ENCODE peak calls at places on chromosomes 4 and X, in six cellular contexts. D, Z, R, P, G and A are unnamed samples.

GRCh38 chrX:10900585-10901289 is 210.4 kb upstream of the HCCS start:
- DNase-seq in D (peak; percentile 74), Z (no peak), R (no peak), P (peak; percentile 82), G (no peak), A (no peak)

GRCh38 chrX:357693-358471 is 28.8 kb downstream of the PPP2R3B start:
- DNase-seq in D (peak; percentile 38), Z (no peak), R (no peak), P (no peak), G (peak; percentile 79), A (peak; percentile 72)

GRCh38 chr4:53601251-53601764 is 10.0 kb upstream of the LNX1 start:
- DNase-seq in D (peak; percentile 18), Z (no peak), R (no peak), P (peak; percentile 27), G (peak; percentile 22), A (peak; percentile 69)

GRCh38 chrX:82141942-82142341 is 940.0 kb downstream of the SH3BGRL start:
- DNase-seq in D (no peak), Z (no peak), R (no peak), P (no peak), G (no peak), A (peak; percentile 0)

GRCh38 chrX:30702736-30703135 is 49.5 kb downstream of the GK start:
- DNase-seq in D (no peak), Z (no peak), R (no peak), P (no peak), G (no peak), A (no peak)

GRCh38 chr4:47831026-47831689 is 6.7 kb downstream of the CORIN start:
- DNase-seq in D (no peak), Z (no peak), R (no peak), P (no peak), G (no peak), A (no peak)

GRCh38 chr4:54586343-54586953 is 71.3 kb upstream of the KIT start:
- DNase-seq in D (peak; percentile 4), Z (no peak), R (no peak), P (no peak), G (no peak), A (no peak)

GRCh38 chr4:155011163-155011825 is 197.1 kb upstream of the NPY2R start:
- DNase-seq in D (no peak), Z (no peak), R (no peak), P (no peak), G (no peak), A (no peak)

GRCh38 chr4:7970031-7970946 is 30.6 kb upstream of the AFAP1 start:
- DNase-seq in D (peak; percentile 74), Z (no peak), R (no peak), P (peak; percentile 76), G (peak; percentile 12), A (no peak)

GRCh38 chr4:174554329-174554728 is 32.0 kb upstream of the HPGD start:
- DNase-seq in D (no peak), Z (no peak), R (no peak), P (no peak), G (no peak), A (no peak)

GRCh38 chr4:162959056-162959455 is 207.6 kb downstream of the NAF1 start:
- DNase-seq in D (peak; percentile 7), Z (peak; percentile 1), R (no peak), P (no peak), G (no peak), A (peak; percentile 2)

GRCh38 chr4:1061372-1061700 is 49.9 kb downstream of the FGFRL1 start:
- DNase-seq in D (no peak), Z (no peak), R (no peak), P (no peak), G (no peak), A (no peak)

GRCh38 chr4:5720980-5721379 is 10.0 kb downstream of the EVC start:
- DNase-seq in D (no peak), Z (no peak), R (no peak), P (no peak), G (no peak), A (no peak)

GRCh38 chr4:77697860-77698599 is 92.4 kb downstream of the CXCL13 start:
- DNase-seq in D (peak; percentile 65), Z (no peak), R (no peak), P (peak; percentile 34), G (peak; percentile 89), A (peak; percentile 44)

GRCh38 chr4:39319678-39320077 is 46.5 kb downstream of the RFC1 start:
- DNase-seq in D (peak; percentile 53), Z (no peak), R (no peak), P (peak; percentile 38), G (peak; percentile 10), A (peak; percentile 20)

GRCh38 chrX:116232833-116233232 is 62.3 kb downstream of the AGTR2 start:
- DNase-seq in D (peak; percentile 74), Z (no peak), R (no peak), P (no peak), G (peak; percentile 17), A (no peak)

GRCh38 chr4:3655485-3656429 is 110.4 kb upstream of the ADRA2C start:
- DNase-seq in D (no peak), Z (no peak), R (no peak), P (no peak), G (no peak), A (no peak)

GRCh38 chr4:77797239-77797638 is 21.9 kb downstream of the CNOT6L start:
- DNase-seq in D (peak; percentile 14), Z (no peak), R (no peak), P (peak; percentile 30), G (no peak), A (no peak)

GRCh38 chr4:82125170-82125862 is 248.5 kb downstream of the HNRNPD start:
- DNase-seq in D (no peak), Z (no peak), R (no peak), P (no peak), G (no peak), A (no peak)

GRCh38 chrX:87664381-87664780 is 146.8 kb downstream of the KLHL4 start:
- DNase-seq in D (peak; percentile 35), Z (no peak), R (peak; percentile 3), P (no peak), G (peak; percentile 64), A (peak; percentile 29)

GRCh38 chr4:150451883-150452282 is 130.1 kb upstream of the MAB21L2 start:
- DNase-seq in D (no peak), Z (no peak), R (no peak), P (no peak), G (no peak), A (no peak)

GRCh38 chr4:82797591-82798081 is 960 bp downstream of the SCD5 start:
- DNase-seq in D (peak; percentile 26), Z (no peak), R (no peak), P (no peak), G (peak; percentile 40), A (peak; percentile 31)

GRCh38 chr4:151356510-151356909 is 31.1 kb upstream of the SH3D19 start:
- DNase-seq in D (no peak), Z (no peak), R (no peak), P (no peak), G (peak; percentile 7), A (peak; percentile 1)

GRCh38 chrX:130118396-130118795 is 8.1 kb upstream of the ELF4 start:
- DNase-seq in D (peak; percentile 43), Z (no peak), R (no peak), P (no peak), G (peak; percentile 88), A (no peak)

GRCh38 chrX:115067812-115068211 is 50.4 kb upstream of the IL13RA2 start:
- DNase-seq in D (no peak), Z (no peak), R (no peak), P (no peak), G (no peak), A (no peak)

GRCh38 chr4:138055890-138056289 is 186.3 kb downstream of the SLC7A11 start:
- DNase-seq in D (no peak), Z (no peak), R (no peak), P (no peak), G (peak; percentile 73), A (no peak)

GRCh38 chr4:61590881-61591280 is 390.8 kb downstream of the ADGRL3 start:
- DNase-seq in D (no peak), Z (no peak), R (no peak), P (no peak), G (no peak), A (peak; percentile 2)

GRCh38 chr4:140095694-140096482 is 58.1 kb downstream of the MAML3 start:
- DNase-seq in D (peak; percentile 98), Z (no peak), R (no peak), P (no peak), G (peak; percentile 95), A (peak; percentile 80)

GRCh38 chr4:85393201-85393600 is 81.7 kb upstream of the ARHGAP24 start:
- DNase-seq in D (no peak), Z (peak; percentile 9), R (no peak), P (no peak), G (no peak), A (no peak)
- H3K4me3 ChIP-seq in D (no peak overlapping the region), Z (no peak overlapping the region), R (no peak overlapping the region), P (no peak overlapping the region), G (no peak overlapping the region), A (no peak overlapping the region)

GRCh38 chr4:165766018-165766417 is 107.0 kb upstream of the TLL1 start:
- DNase-seq in D (no peak), Z (no peak), R (no peak), P (no peak), G (peak; percentile 93), A (no peak)
- TF ChIP-seq MYC in D (no peak), Z (no peak), R (no peak), P (no peak), G (no peak), A (no peak)

GRCh38 chr4:156970501-156971167 is 965 bp downstream of the PDGFC start:
- DNase-seq in D (peak; percentile 53), Z (no peak), R (no peak), P (peak; percentile 61), G (peak; percentile 73), A (no peak)

GRCh38 chr4:156969136-156969535 is 2.5 kb downstream of the PDGFC start:
- DNase-seq in D (no peak), Z (no peak), R (no peak), P (no peak), G (no peak), A (no peak)

GRCh38 chr4:156971168-156971601 is 414 bp downstream of the PDGFC start:
- DNase-seq in D (no peak), Z (no peak), R (no peak), P (no peak), G (no peak), A (no peak)

GRCh38 chr4:156971623-156972369 is at the start of gene PDGFC:
- DNase-seq in D (peak; percentile 57), Z (no peak), R (peak; percentile 13), P (peak; percentile 63), G (peak; percentile 75), A (no peak)

GRCh38 chr4:156968479-156968984 is 3.1 kb downstream of the PDGFC start:
- DNase-seq in D (peak; percentile 67), Z (no peak), R (peak; percentile 18), P (peak; percentile 55), G (peak; percentile 81), A (peak; percentile 61)
- H3K4me3 ChIP-seq in D (no peak overlapping the region), Z (no peak overlapping the region), R (no peak overlapping the region), P (peak overlapping the region; percentile 24), G (no peak overlapping the region), A (no peak overlapping the region)

DNA sequence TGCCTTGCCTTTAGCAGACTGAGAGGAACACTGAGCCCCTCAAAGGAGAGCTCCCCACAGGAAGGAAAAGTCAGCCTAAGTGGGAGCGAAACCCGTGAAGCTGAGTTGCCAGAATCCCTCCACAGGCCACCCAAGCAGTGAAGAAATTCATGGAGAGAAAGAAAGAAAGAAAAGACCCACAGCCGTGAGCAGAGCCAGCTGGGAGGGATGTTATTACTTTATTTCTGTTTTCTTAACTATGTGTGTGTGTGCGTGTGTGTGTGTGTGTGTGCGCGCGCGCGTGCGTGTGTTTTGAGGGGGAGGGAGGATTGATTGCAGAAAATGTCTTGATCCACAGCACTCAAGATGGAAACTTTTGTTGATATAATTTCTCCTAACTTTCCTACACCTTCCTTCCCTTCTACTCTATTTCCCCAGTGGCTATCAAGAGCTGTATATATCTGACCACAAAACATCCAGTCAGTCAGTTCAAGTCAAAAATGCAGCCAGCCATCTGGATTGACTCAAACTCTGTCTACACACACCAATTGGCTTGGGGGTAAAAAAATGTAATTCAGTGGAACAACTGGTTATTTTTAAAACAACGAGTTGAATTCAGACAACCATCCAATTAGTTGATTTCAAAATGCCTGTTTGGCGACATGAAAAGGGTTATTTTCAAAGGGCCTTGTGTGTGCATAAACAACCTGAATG is 13.8 kb upstream of the GPC3 start:
- DNase-seq in D (no peak), Z (no peak), R (no peak), P (no peak), G (no peak), A (peak; percentile 7)
- TF ChIP-seq MYC in D (no peak), Z (no peak), R (no peak), P (no peak), G (no peak), A (no peak)